ENCODE peak calls at places on chromosomes 12 and 14, in four cellular contexts. One of them, this sample, is unnamed.

GRCh38 chr12:92538970-92539749 is 163.6 kb upstream of the PLEKHG7 start:
- DNase-seq in HepG2: no peak
- DNase-seq in K562: no peak
- DNase-seq in H1: no peak
- DNase-seq in this sample: peak

GRCh38 chr14:66992776-66993175 is 196.5 kb upstream of the GARIN2 start:
- DNase-seq in HepG2: peak
- DNase-seq in K562: no peak
- DNase-seq in H1: no peak
- DNase-seq in this sample: no peak

GRCh38 chr12:124650912-124651311 is 83.5 kb upstream of the NCOR2 start:
- DNase-seq in HepG2: no peak
- DNase-seq in K562: no peak
- DNase-seq in H1: no peak
- DNase-seq in this sample: no peak

GRCh38 chr12:45401008-45401407 is 185.1 kb downstream of the ANO6 start:
- DNase-seq in HepG2: no peak
- DNase-seq in K562: no peak
- DNase-seq in H1: no peak
- DNase-seq in this sample: no peak

GRCh38 chr12:9340422-9341259 is 132.4 kb upstream of the PZP start:
- DNase-seq in HepG2: no peak
- DNase-seq in K562: no peak
- DNase-seq in H1: no peak
- DNase-seq in this sample: no peak

GRCh38 chr12:1662761-1663439 is 28.0 kb upstream of the ADIPOR2 start:
- DNase-seq in HepG2: no peak
- DNase-seq in K562: peak
- DNase-seq in H1: peak
- DNase-seq in this sample: peak

GRCh38 chr12:60123443-60124000 is 527.7 kb downstream of the SLC16A7 start:
- DNase-seq in HepG2: no peak
- DNase-seq in K562: no peak
- DNase-seq in H1: no peak
- DNase-seq in this sample: no peak

GRCh38 chr14:52067873-52068740 is 752 bp downstream of the NID2 start:
- DNase-seq in HepG2: no peak
- DNase-seq in K562: no peak
- DNase-seq in H1: peak
- DNase-seq in this sample: no peak

GRCh38 chr12:120090626-120091295 is 25.8 kb downstream of the RAB35 start:
- DNase-seq in HepG2: no peak
- DNase-seq in K562: no peak
- DNase-seq in H1: no peak
- DNase-seq in this sample: no peak
- TF ChIP-seq FOSL1 in HepG2: no peak
- TF ChIP-seq FOSL1 in K562: no peak
- TF ChIP-seq FOSL1 in H1: no peak
- TF ChIP-seq FOSL1 in this sample: no peak

DNA sequence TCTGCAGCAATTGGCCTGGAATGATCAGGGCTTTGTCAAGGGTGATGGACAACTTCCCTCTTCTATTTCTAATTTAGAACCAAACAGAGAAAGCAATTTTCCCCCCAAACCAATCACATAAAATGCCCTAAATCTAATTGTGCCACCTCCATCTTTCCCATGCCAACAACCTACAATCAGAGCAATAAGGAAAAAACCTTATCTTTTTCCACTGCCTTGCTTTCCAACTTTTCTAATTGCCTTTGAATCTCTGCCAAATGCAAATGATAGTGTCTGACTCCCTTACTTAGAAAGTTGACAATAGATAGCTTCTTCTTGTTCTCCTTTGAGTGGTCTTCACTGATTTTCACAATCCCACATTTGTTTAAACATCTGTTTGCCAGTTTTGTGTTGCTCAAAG is 696.6 kb upstream of the USP15 start:
- DNase-seq in HepG2: no peak
- DNase-seq in K562: no peak
- DNase-seq in H1: no peak
- DNase-seq in this sample: no peak
- TF ChIP-seq JUND in HepG2: no peak
- TF ChIP-seq JUND in K562: no peak
- TF ChIP-seq JUND in H1: no peak
- TF ChIP-seq JUND in this sample: no peak

GRCh38 chr12:113477171-113477841 is 5.6 kb upstream of the LHX5 start:
- DNase-seq in HepG2: no peak
- DNase-seq in K562: no peak
- DNase-seq in H1: peak
- DNase-seq in this sample: no peak
- TF ChIP-seq EZH2 in HepG2: no peak
- TF ChIP-seq EZH2 in K562: no peak
- TF ChIP-seq EZH2 in H1: no peak
- TF ChIP-seq EZH2 in this sample: no peak

DNA sequence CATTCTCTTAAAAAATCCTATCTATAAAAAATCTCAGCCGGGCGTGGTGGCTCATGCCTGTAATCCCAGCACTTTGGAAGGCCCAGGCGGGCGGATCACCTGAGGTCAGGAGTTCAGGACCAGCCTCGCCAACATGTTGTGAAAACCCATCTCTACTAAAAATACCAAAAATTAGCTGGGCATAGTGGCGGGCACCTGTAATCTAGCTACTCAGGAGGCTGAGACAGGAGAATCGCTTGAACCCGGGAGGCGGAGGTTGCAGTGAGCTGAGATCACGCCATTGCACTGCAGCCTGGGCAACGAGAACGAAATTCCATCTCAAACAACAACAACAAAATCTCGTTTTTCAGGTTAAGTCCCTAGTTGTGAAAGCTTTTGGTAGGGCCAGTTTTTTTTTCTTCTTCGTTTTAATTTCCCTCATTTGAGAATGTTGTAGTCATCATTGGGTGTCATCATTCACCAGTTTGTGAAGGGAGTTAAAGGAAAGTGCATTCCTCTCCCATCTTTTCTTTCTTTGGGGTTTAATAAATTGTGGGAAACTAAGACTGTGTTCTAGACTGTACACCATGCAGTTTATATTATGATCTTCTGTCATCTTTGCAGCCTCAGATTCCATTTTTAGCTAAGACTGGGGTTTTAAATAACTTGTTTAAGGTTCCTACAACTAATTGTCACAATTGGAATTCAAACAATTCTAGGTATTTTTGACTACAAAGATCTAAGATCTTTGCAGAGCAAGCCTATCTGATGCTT is 23.9 kb downstream of the MDM2 start:
- DNase-seq in HepG2: no peak
- DNase-seq in K562: no peak
- DNase-seq in H1: no peak
- DNase-seq in this sample: no peak
- TF ChIP-seq FOSL1 in HepG2: no peak
- TF ChIP-seq FOSL1 in K562: no peak
- TF ChIP-seq FOSL1 in H1: no peak
- TF ChIP-seq FOSL1 in this sample: no peak

DNA sequence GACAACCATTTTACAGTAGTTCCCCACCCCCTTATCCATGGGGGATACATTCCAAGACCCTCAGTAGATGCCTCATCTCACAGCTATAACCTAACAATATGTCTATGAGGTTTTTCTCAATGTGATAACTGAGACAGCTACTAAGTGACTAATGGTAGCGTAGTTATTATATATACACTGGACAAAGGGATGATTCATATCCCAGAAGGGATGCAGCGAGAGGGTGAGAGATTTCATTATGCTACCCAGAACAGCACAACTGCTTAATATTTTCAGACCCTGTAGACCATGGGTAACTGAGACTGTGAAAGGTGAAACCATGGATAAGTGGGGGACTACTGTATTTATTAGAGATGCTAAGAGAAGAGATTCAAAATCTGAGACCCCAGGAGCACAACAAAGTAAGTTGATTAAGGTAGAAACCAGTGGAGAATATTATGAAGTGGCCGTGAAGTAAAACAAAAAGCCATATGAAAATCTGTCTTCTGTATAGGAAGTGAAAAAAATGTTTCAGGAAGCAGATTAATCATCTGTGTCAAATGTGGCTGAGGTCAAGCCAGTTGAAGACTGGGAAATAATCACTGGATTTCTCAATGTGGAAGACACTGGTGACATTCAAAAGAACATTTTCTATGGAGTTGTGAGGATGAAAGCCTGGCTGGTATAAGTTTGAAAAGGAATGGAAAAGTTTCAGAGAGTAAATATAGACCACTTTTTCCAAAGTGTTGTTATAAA is 77.2 kb downstream of the RPL10L start:
- DNase-seq in HepG2: no peak
- DNase-seq in K562: no peak
- DNase-seq in H1: no peak
- DNase-seq in this sample: no peak
- TF ChIP-seq JUND in HepG2: no peak
- TF ChIP-seq JUND in K562: no peak
- TF ChIP-seq JUND in H1: no peak
- TF ChIP-seq JUND in this sample: no peak

GRCh38 chr12:42144424-42145196 is at the start of gene GXYLT1:
- DNase-seq in HepG2: peak
- DNase-seq in K562: peak
- DNase-seq in H1: peak
- DNase-seq in this sample: peak

GRCh38 chr12:42143401-42144173 is 1.1 kb downstream of the GXYLT1 start:
- DNase-seq in HepG2: no peak
- DNase-seq in K562: no peak
- DNase-seq in H1: no peak
- DNase-seq in this sample: no peak

GRCh38 chr12:42144174-42144423 is 575 bp downstream of the GXYLT1 start:
- DNase-seq in HepG2: no peak
- DNase-seq in K562: peak
- DNase-seq in H1: peak
- DNase-seq in this sample: no peak

GRCh38 chr12:42145197-42145549 is 499 bp upstream of the GXYLT1 start:
- DNase-seq in HepG2: no peak
- DNase-seq in K562: no peak
- DNase-seq in H1: no peak
- DNase-seq in this sample: no peak

DNA sequence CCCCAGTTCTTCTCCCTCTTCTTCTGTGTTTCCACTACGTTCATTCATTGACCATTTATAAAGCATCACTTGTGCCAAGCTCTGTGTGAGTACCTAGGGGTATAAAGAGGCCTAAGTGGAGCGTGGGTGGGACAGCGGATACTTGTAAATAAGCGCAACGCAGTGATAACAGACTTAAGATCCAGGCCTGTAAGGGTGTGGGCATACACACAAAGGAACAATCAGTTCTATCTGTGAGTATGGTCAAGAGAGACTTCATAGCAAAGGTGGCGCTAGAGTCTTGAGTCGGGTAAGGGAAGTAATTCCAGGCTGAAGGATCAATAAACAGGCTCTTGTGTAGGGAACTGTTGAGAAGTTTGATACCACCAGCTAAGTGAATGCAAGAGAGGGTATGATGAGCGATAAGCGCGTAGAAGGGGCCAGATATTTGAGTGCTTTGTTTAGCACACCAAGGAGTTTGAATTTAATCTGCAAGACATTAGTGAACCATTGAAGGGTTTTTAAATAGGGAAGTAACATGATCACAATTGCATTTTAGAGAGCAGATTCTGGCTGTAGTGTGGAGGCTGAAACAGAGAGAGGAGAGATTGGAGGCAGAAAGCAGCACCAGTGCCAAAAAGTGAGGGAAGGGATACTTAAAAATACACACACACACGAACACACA is 1.0 kb upstream of the GXYLT1 start:
- DNase-seq in HepG2: no peak
- DNase-seq in K562: peak
- DNase-seq in H1: no peak
- DNase-seq in this sample: no peak
- TF ChIP-seq EZH2 in HepG2: no peak
- TF ChIP-seq EZH2 in K562: no peak
- TF ChIP-seq EZH2 in H1: peak
- TF ChIP-seq EZH2 in this sample: no peak